ENCODE peak calls at places on chromosomes 1 and 21, in four cellular contexts. One of them, this sample, is unnamed.

GRCh38 chr1:150981805-150982712 is at the start of gene ANXA9:
- DNase-seq in HCT116: no peak
- DNase-seq in spleen: no peak
- DNase-seq in GM23338: peak
- DNase-seq in this sample: no peak

GRCh38 chr21:35528109-35529042 is 479.3 kb upstream of the RUNX1 start:
- DNase-seq in spleen: peak
- DNase-seq in HCT116: no peak
- DNase-seq in GM23338: no peak
- DNase-seq in this sample: no peak

GRCh38 chr1:16043521-16043920 is at the start of gene CLCNKB:
- DNase-seq in spleen: no peak
- DNase-seq in GM23338: no peak
- DNase-seq in HCT116: no peak
- DNase-seq in this sample: no peak

GRCh38 chr1:180796897-180797296 is 115.8 kb upstream of the KIAA1614 start:
- DNase-seq in HCT116: no peak
- DNase-seq in spleen: no peak
- DNase-seq in GM23338: no peak
- DNase-seq in this sample: no peak

GRCh38 chr1:240092301-240093119 is 827 bp downstream of the FMN2 start:
- DNase-seq in spleen: no peak
- DNase-seq in HCT116: no peak
- DNase-seq in GM23338: peak
- DNase-seq in this sample: no peak

GRCh38 chr21:46080171-46081021 is 17.5 kb upstream of the COL6A2 start:
- DNase-seq in HCT116: no peak
- DNase-seq in spleen: peak
- DNase-seq in GM23338: no peak
- DNase-seq in this sample: peak

GRCh38 chr1:48761411-48761810 is 15.3 kb downstream of the BEND5 start:
- DNase-seq in GM23338: no peak
- DNase-seq in HCT116: no peak
- DNase-seq in spleen: no peak
- DNase-seq in this sample: no peak

GRCh38 chr1:219771039-219771438 is 157.3 kb downstream of the SLC30A10 start:
- DNase-seq in GM23338: peak
- DNase-seq in spleen: no peak
- DNase-seq in HCT116: peak
- DNase-seq in this sample: no peak

GRCh38 chr1:55257958-55258357 is 42.8 kb upstream of the USP24 start:
- DNase-seq in GM23338: no peak
- DNase-seq in HCT116: no peak
- DNase-seq in spleen: no peak
- DNase-seq in this sample: no peak

GRCh38 chr21:35382696-35383095 is 333.6 kb upstream of the RUNX1 start:
- DNase-seq in spleen: no peak
- DNase-seq in GM23338: no peak
- DNase-seq in HCT116: no peak
- DNase-seq in this sample: no peak

GRCh38 chr1:26044971-26045711 is 777 bp downstream of the SLC30A2 start:
- DNase-seq in GM23338: peak
- DNase-seq in HCT116: no peak
- DNase-seq in spleen: no peak
- DNase-seq in this sample: no peak

GRCh38 chr1:6270432-6270831 is 9.5 kb upstream of the GPR153 start:
- DNase-seq in spleen: no peak
- DNase-seq in HCT116: no peak
- DNase-seq in GM23338: no peak
- DNase-seq in this sample: no peak

GRCh38 chr21:46183910-46184624 is at the start of gene SPATC1L:
- DNase-seq in GM23338: peak
- DNase-seq in HCT116: no peak
- DNase-seq in spleen: peak
- DNase-seq in this sample: peak

GRCh38 chr1:227948493-227949260 is 945 bp upstream of the WNT9A start:
- DNase-seq in HCT116: no peak
- DNase-seq in spleen: peak
- DNase-seq in GM23338: peak
- DNase-seq in this sample: no peak
- H3K4me3 ChIP-seq in HCT116: peak
- H3K4me3 ChIP-seq in spleen: peak
- H3K4me3 ChIP-seq in GM23338: peak
- H3K4me3 ChIP-seq in this sample: peak

GRCh38 chr1:78887459-78887858 is 119.1 kb downstream of the ADGRL4 start:
- DNase-seq in HCT116: no peak
- DNase-seq in GM23338: no peak
- DNase-seq in spleen: no peak
- DNase-seq in this sample: no peak
- TF ChIP-seq CTCF in HCT116: no peak
- TF ChIP-seq CTCF in GM23338: no peak
- TF ChIP-seq CTCF in spleen: no peak
- TF ChIP-seq CTCF in this sample: no peak

GRCh38 chr1:233998926-233999325 is 94.5 kb downstream of the SLC35F3 start:
- DNase-seq in GM23338: no peak
- DNase-seq in HCT116: no peak
- DNase-seq in spleen: no peak
- DNase-seq in this sample: no peak
- TF ChIP-seq POLR2AphosphoS5 in GM23338: no peak
- TF ChIP-seq POLR2AphosphoS5 in HCT116: no peak
- TF ChIP-seq POLR2AphosphoS5 in spleen: no peak
- TF ChIP-seq POLR2AphosphoS5 in this sample: no peak

GRCh38 chr21:16533692-16534407 is 804.1 kb downstream of the USP25 start:
- DNase-seq in HCT116: no peak
- DNase-seq in GM23338: no peak
- DNase-seq in spleen: no peak
- DNase-seq in this sample: no peak
- H3K4me3 ChIP-seq in HCT116: no peak
- H3K4me3 ChIP-seq in GM23338: no peak
- H3K4me3 ChIP-seq in spleen: no peak
- H3K4me3 ChIP-seq in this sample: peak

GRCh38 chr1:77948841-77949424 is 29.9 kb downstream of the FUBP1 start:
- DNase-seq in HCT116: peak
- DNase-seq in spleen: no peak
- DNase-seq in GM23338: peak
- DNase-seq in this sample: no peak
- TF ChIP-seq CTCF in HCT116: peak
- TF ChIP-seq CTCF in spleen: no peak
- TF ChIP-seq CTCF in GM23338: no peak
- TF ChIP-seq CTCF in this sample: peak

GRCh38 chr1:243539636-243540035 is 283.8 kb downstream of the SDCCAG8 start:
- DNase-seq in GM23338: no peak
- DNase-seq in spleen: no peak
- DNase-seq in HCT116: no peak
- DNase-seq in this sample: no peak
- TF ChIP-seq POLR2AphosphoS5 in GM23338: no peak
- TF ChIP-seq POLR2AphosphoS5 in spleen: no peak
- TF ChIP-seq POLR2AphosphoS5 in HCT116: no peak
- TF ChIP-seq POLR2AphosphoS5 in this sample: no peak

GRCh38 chr21:27743971-27744564 is 777.2 kb upstream of the ADAMTS5 start:
- DNase-seq in GM23338: no peak
- DNase-seq in spleen: no peak
- DNase-seq in HCT116: no peak
- DNase-seq in this sample: no peak

GRCh38 chr21:27739187-27739586 is 772.3 kb upstream of the ADAMTS5 start:
- DNase-seq in HCT116: no peak
- DNase-seq in spleen: no peak
- DNase-seq in GM23338: no peak
- DNase-seq in this sample: no peak

GRCh38 chr21:27740084-27740483 is 773.2 kb upstream of the ADAMTS5 start:
- DNase-seq in GM23338: peak
- DNase-seq in HCT116: no peak
- DNase-seq in spleen: no peak
- DNase-seq in this sample: no peak

DNA sequence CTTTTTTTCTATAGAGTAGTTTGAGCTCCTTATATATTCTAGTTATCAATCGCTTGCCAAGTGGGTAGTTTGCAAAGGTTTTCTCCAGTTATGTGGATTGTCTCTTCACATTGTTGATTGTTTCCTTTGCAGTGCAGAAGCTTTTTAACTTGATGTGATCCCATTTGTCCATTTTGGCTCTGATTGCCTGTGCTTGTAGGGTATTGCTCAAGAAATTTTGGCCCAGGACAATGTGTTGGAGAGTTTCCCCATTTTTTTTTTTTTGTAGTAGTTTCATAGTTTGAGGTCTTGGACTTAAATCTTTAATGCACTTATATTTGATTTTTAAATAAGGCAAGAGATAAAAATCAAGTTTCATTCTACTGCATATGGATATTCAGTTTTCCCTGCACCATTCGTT is 774.8 kb upstream of the ADAMTS5 start:
- DNase-seq in HCT116: no peak
- DNase-seq in GM23338: no peak
- DNase-seq in spleen: no peak
- DNase-seq in this sample: no peak
- H3K4me3 ChIP-seq in HCT116: no peak
- H3K4me3 ChIP-seq in GM23338: no peak
- H3K4me3 ChIP-seq in spleen: no peak
- H3K4me3 ChIP-seq in this sample: no peak

GRCh38 chr1:207620573-207620893 is 24.4 kb upstream of the CR1L start:
- DNase-seq in HCT116: no peak
- DNase-seq in GM23338: no peak
- DNase-seq in spleen: no peak
- DNase-seq in this sample: no peak
- TF ChIP-seq CTCF in HCT116: no peak
- TF ChIP-seq CTCF in GM23338: peak
- TF ChIP-seq CTCF in spleen: no peak
- TF ChIP-seq CTCF in this sample: no peak